ENCODE peak calls at places on chromosome 13, in eight cellular contexts. One of them, this sample, is unnamed.

GRCh38 chr13:113029487-113030258 is 60.7 kb downstream of the MCF2L start:
- DNase-seq in stomach: peak
- DNase-seq in A549: peak
- DNase-seq in sigmoid colon: no peak
- DNase-seq in transverse colon: peak
- DNase-seq in SK-N-SH: peak
- DNase-seq in tibial nerve: no peak
- DNase-seq in ovary: peak
- DNase-seq in this sample: no peak

GRCh38 chr13:77480071-77480470 is 55.4 kb upstream of the SCEL start:
- DNase-seq in sigmoid colon: no peak
- DNase-seq in SK-N-SH: no peak
- DNase-seq in tibial nerve: no peak
- DNase-seq in ovary: no peak
- DNase-seq in A549: no peak
- DNase-seq in transverse colon: no peak
- DNase-seq in stomach: no peak
- DNase-seq in this sample: no peak

GRCh38 chr13:110415669-110416068 is 108.6 kb downstream of the COL4A2 start:
- DNase-seq in sigmoid colon: no peak
- DNase-seq in SK-N-SH: no peak
- DNase-seq in A549: peak
- DNase-seq in stomach: no peak
- DNase-seq in tibial nerve: no peak
- DNase-seq in ovary: no peak
- DNase-seq in transverse colon: no peak
- DNase-seq in this sample: no peak

GRCh38 chr13:59883885-59884284 is 279.8 kb downstream of the DIAPH3 start:
- DNase-seq in ovary: no peak
- DNase-seq in SK-N-SH: no peak
- DNase-seq in transverse colon: no peak
- DNase-seq in stomach: no peak
- DNase-seq in tibial nerve: no peak
- DNase-seq in A549: no peak
- DNase-seq in sigmoid colon: no peak
- DNase-seq in this sample: no peak

GRCh38 chr13:23598371-23598770 is 28.2 kb downstream of the TNFRSF19 start:
- DNase-seq in sigmoid colon: no peak
- DNase-seq in ovary: no peak
- DNase-seq in A549: no peak
- DNase-seq in stomach: no peak
- DNase-seq in transverse colon: no peak
- DNase-seq in SK-N-SH: no peak
- DNase-seq in tibial nerve: no peak
- DNase-seq in this sample: no peak

GRCh38 chr13:97280478-97280877 is 58.3 kb downstream of the MBNL2 start:
- DNase-seq in SK-N-SH: peak
- DNase-seq in tibial nerve: no peak
- DNase-seq in transverse colon: no peak
- DNase-seq in ovary: no peak
- DNase-seq in sigmoid colon: no peak
- DNase-seq in A549: no peak
- DNase-seq in stomach: no peak
- DNase-seq in this sample: no peak

GRCh38 chr13:101425623-101426022 is 9.3 kb upstream of the NALCN start:
- DNase-seq in transverse colon: no peak
- DNase-seq in SK-N-SH: no peak
- DNase-seq in A549: no peak
- DNase-seq in tibial nerve: no peak
- DNase-seq in sigmoid colon: no peak
- DNase-seq in stomach: no peak
- DNase-seq in ovary: no peak
- DNase-seq in this sample: no peak

GRCh38 chr13:44576396-44577235 is 486 bp upstream of the TSC22D1 start:
- DNase-seq in transverse colon: peak
- DNase-seq in A549: no peak
- DNase-seq in SK-N-SH: peak
- DNase-seq in sigmoid colon: peak
- DNase-seq in stomach: peak
- DNase-seq in tibial nerve: no peak
- DNase-seq in ovary: peak
- DNase-seq in this sample: peak

GRCh38 chr13:57557979-57558529 is 73.5 kb upstream of the PCDH17 start:
- DNase-seq in A549: peak
- DNase-seq in tibial nerve: no peak
- DNase-seq in transverse colon: no peak
- DNase-seq in SK-N-SH: peak
- DNase-seq in sigmoid colon: no peak
- DNase-seq in stomach: no peak
- DNase-seq in ovary: no peak
- DNase-seq in this sample: no peak

GRCh38 chr13:27971236-27971645 is 2.1 kb upstream of the CDX2 start:
- DNase-seq in tibial nerve: no peak
- DNase-seq in transverse colon: peak
- DNase-seq in A549: no peak
- DNase-seq in sigmoid colon: no peak
- DNase-seq in stomach: peak
- DNase-seq in SK-N-SH: peak
- DNase-seq in ovary: no peak
- DNase-seq in this sample: peak

GRCh38 chr13:24671367-24672117 is 8.7 kb upstream of the ATP12A start:
- DNase-seq in stomach: no peak
- DNase-seq in SK-N-SH: peak
- DNase-seq in transverse colon: peak
- DNase-seq in ovary: no peak
- DNase-seq in sigmoid colon: peak
- DNase-seq in A549: peak
- DNase-seq in tibial nerve: peak
- DNase-seq in this sample: no peak

GRCh38 chr13:51943721-51944120 is 67.5 kb downstream of the ATP7B start:
- DNase-seq in transverse colon: peak
- DNase-seq in SK-N-SH: no peak
- DNase-seq in A549: no peak
- DNase-seq in tibial nerve: no peak
- DNase-seq in sigmoid colon: no peak
- DNase-seq in ovary: no peak
- DNase-seq in stomach: no peak
- DNase-seq in this sample: no peak

GRCh38 chr13:98297043-98297442 is 120.0 kb upstream of the RNF113B start:
- DNase-seq in A549: no peak
- DNase-seq in stomach: no peak
- DNase-seq in sigmoid colon: no peak
- DNase-seq in transverse colon: no peak
- DNase-seq in ovary: no peak
- DNase-seq in SK-N-SH: no peak
- DNase-seq in tibial nerve: no peak
- DNase-seq in this sample: no peak

GRCh38 chr13:88042489-88042888 is 371.3 kb downstream of the SLITRK5 start:
- DNase-seq in ovary: no peak
- DNase-seq in A549: no peak
- DNase-seq in sigmoid colon: no peak
- DNase-seq in transverse colon: no peak
- DNase-seq in SK-N-SH: no peak
- DNase-seq in tibial nerve: no peak
- DNase-seq in stomach: no peak
- DNase-seq in this sample: no peak

GRCh38 chr13:51832471-51833152 is 12.4 kb downstream of the TMEM272 start:
- DNase-seq in ovary: no peak
- DNase-seq in stomach: no peak
- DNase-seq in SK-N-SH: peak
- DNase-seq in transverse colon: peak
- DNase-seq in A549: peak
- DNase-seq in sigmoid colon: no peak
- DNase-seq in tibial nerve: peak
- DNase-seq in this sample: no peak

GRCh38 chr13:26628706-26629105 is 71.2 kb downstream of the WASF3 start:
- DNase-seq in stomach: no peak
- DNase-seq in SK-N-SH: no peak
- DNase-seq in tibial nerve: no peak
- DNase-seq in ovary: no peak
- DNase-seq in A549: peak
- DNase-seq in transverse colon: peak
- DNase-seq in sigmoid colon: no peak
- DNase-seq in this sample: no peak
- TF ChIP-seq CTCF in stomach: no peak
- TF ChIP-seq CTCF in SK-N-SH: no peak
- TF ChIP-seq CTCF in tibial nerve: no peak
- TF ChIP-seq CTCF in ovary: no peak
- TF ChIP-seq CTCF in A549: no peak
- TF ChIP-seq CTCF in transverse colon: no peak
- TF ChIP-seq CTCF in sigmoid colon: no peak
- TF ChIP-seq CTCF in this sample: no peak

GRCh38 chr13:73321039-73321438 is 262.2 kb downstream of the KLF5 start:
- DNase-seq in transverse colon: no peak
- DNase-seq in stomach: no peak
- DNase-seq in ovary: no peak
- DNase-seq in A549: no peak
- DNase-seq in sigmoid colon: no peak
- DNase-seq in tibial nerve: no peak
- DNase-seq in SK-N-SH: no peak
- DNase-seq in this sample: no peak

GRCh38 chr13:73317140-73317539 is 258.3 kb downstream of the KLF5 start:
- DNase-seq in tibial nerve: no peak
- DNase-seq in transverse colon: no peak
- DNase-seq in SK-N-SH: no peak
- DNase-seq in sigmoid colon: no peak
- DNase-seq in stomach: no peak
- DNase-seq in ovary: no peak
- DNase-seq in A549: no peak
- DNase-seq in this sample: no peak
- TF ChIP-seq EP300 in tibial nerve: no peak
- TF ChIP-seq EP300 in transverse colon: no peak
- TF ChIP-seq EP300 in SK-N-SH: no peak
- TF ChIP-seq EP300 in sigmoid colon: no peak
- TF ChIP-seq EP300 in stomach: no peak
- TF ChIP-seq EP300 in ovary: no peak
- TF ChIP-seq EP300 in A549: no peak
- TF ChIP-seq EP300 in this sample: no peak

GRCh38 chr13:40770934-40771618 is at the start of gene MRPS31:
- DNase-seq in tibial nerve: peak
- DNase-seq in sigmoid colon: peak
- DNase-seq in A549: peak
- DNase-seq in transverse colon: peak
- DNase-seq in ovary: peak
- DNase-seq in SK-N-SH: peak
- DNase-seq in stomach: peak
- DNase-seq in this sample: peak
- TF ChIP-seq CTCF in tibial nerve: no peak
- TF ChIP-seq CTCF in sigmoid colon: no peak
- TF ChIP-seq CTCF in A549: no peak
- TF ChIP-seq CTCF in transverse colon: no peak
- TF ChIP-seq CTCF in ovary: no peak
- TF ChIP-seq CTCF in SK-N-SH: no peak
- TF ChIP-seq CTCF in stomach: no peak
- TF ChIP-seq CTCF in this sample: no peak

DNA sequence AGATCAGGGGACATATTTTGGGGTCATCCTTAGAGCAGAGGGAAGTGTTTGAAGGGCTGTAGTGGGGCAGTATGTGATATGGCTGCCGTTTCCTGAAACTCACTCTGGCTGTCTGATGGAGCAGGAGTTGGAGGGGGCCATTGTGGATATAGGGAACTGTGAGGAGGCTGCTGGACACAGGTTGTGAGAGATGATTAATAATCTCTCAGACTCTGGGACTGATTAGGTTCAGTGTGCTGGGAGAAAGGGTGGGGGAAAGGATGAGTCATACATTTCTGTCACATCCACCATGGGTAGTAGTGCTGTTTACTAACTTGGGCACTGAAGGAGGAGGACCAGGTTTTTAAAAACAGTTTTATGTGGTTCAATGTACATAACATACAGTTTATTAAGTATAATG is 4.8 kb downstream of the B3GLCT start:
- DNase-seq in transverse colon: no peak
- DNase-seq in ovary: no peak
- DNase-seq in A549: peak
- DNase-seq in stomach: no peak
- DNase-seq in tibial nerve: no peak
- DNase-seq in SK-N-SH: peak
- DNase-seq in sigmoid colon: no peak
- DNase-seq in this sample: no peak
- TF ChIP-seq EP300 in transverse colon: no peak
- TF ChIP-seq EP300 in ovary: no peak
- TF ChIP-seq EP300 in A549: no peak
- TF ChIP-seq EP300 in stomach: no peak
- TF ChIP-seq EP300 in tibial nerve: no peak
- TF ChIP-seq EP300 in SK-N-SH: no peak
- TF ChIP-seq EP300 in sigmoid colon: no peak
- TF ChIP-seq EP300 in this sample: no peak

GRCh38 chr13:84543976-84544375 is 661.7 kb upstream of the SLITRK1 start:
- DNase-seq in SK-N-SH: no peak
- DNase-seq in A549: no peak
- DNase-seq in tibial nerve: no peak
- DNase-seq in stomach: no peak
- DNase-seq in sigmoid colon: no peak
- DNase-seq in ovary: no peak
- DNase-seq in transverse colon: no peak
- DNase-seq in this sample: no peak
- TF ChIP-seq CTCF in SK-N-SH: no peak
- TF ChIP-seq CTCF in A549: no peak
- TF ChIP-seq CTCF in tibial nerve: no peak
- TF ChIP-seq CTCF in stomach: no peak
- TF ChIP-seq CTCF in sigmoid colon: no peak
- TF ChIP-seq CTCF in ovary: no peak
- TF ChIP-seq CTCF in transverse colon: no peak
- TF ChIP-seq CTCF in this sample: no peak

GRCh38 chr13:94079876-94080275 is 399.6 kb downstream of the DCT start:
- DNase-seq in stomach: no peak
- DNase-seq in SK-N-SH: no peak
- DNase-seq in ovary: no peak
- DNase-seq in sigmoid colon: no peak
- DNase-seq in transverse colon: no peak
- DNase-seq in tibial nerve: no peak
- DNase-seq in A549: no peak
- DNase-seq in this sample: no peak
- TF ChIP-seq EP300 in stomach: no peak
- TF ChIP-seq EP300 in SK-N-SH: peak
- TF ChIP-seq EP300 in ovary: no peak
- TF ChIP-seq EP300 in sigmoid colon: no peak
- TF ChIP-seq EP300 in transverse colon: no peak
- TF ChIP-seq EP300 in tibial nerve: no peak
- TF ChIP-seq EP300 in A549: no peak
- TF ChIP-seq EP300 in this sample: no peak

DNA sequence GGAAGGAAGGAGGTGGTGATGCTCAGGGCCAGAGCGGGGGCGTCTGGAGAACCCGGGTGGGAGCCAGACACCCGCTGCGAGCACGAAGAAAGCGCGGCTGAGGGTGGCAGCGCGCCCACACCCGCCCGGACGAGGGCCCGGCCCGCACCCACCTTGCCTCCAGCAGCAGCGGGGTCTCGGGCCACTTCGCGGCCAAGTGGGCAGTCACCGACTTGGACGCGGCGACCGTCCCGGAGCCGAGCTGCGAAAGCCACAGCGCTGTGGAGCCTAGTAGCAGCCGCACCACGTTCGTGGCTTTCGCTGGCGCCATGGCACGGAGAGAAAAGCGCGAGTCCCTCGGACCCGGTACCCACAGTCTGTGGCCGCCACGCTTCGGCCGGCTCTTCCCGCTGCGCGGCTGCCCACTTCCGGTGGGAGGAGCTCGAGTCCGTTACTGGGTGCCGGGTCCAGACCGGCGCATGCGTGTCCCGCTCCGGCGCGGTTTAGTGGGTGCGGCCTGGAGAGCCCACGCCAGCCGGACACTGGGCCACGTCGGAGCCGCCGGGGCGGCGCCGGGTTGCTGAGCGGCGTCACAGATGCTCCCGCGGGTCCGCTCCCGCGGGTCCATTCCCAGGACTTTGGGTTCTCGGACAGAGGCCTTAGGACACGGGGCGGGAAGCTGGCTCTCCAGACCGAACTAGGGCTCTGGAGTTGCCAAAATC is at the start of gene UGGT2:
- DNase-seq in ovary: peak
- DNase-seq in SK-N-SH: peak
- DNase-seq in sigmoid colon: peak
- DNase-seq in tibial nerve: peak
- DNase-seq in A549: peak
- DNase-seq in transverse colon: peak
- DNase-seq in stomach: peak
- DNase-seq in this sample: peak
- TF ChIP-seq CTCF in ovary: no peak
- TF ChIP-seq CTCF in SK-N-SH: no peak
- TF ChIP-seq CTCF in sigmoid colon: no peak
- TF ChIP-seq CTCF in tibial nerve: no peak
- TF ChIP-seq CTCF in A549: no peak
- TF ChIP-seq CTCF in transverse colon: no peak
- TF ChIP-seq CTCF in stomach: no peak
- TF ChIP-seq CTCF in this sample: no peak

This sample was measured in suprapubic skin.